ENCODE peak calls at places on chromosomes 1 and 21, in eight cellular contexts. O is putamen; C is kidney epithelial cell; T is OCI-LY7; N is stromal cell of bone marrow; F is left kidney; Q is H7; U is stimulated activated naive CD4-positive, alpha-beta T cell. E is an unnamed sample.

GRCh38 chr1:227934476-227935313 is 13.0 kb downstream of the WNT9A start:
- DNase-seq in T (no peak), Q (no peak), F (no peak), N (peak), O (no peak), U (no peak), C (peak), E (no peak)

GRCh38 chr1:233304489-233305102 is 9.1 kb upstream of the PCNX2 start:
- DNase-seq in C (no peak), U (peak), O (no peak), Q (no peak), T (peak), F (peak), N (peak), E (no peak)

GRCh38 chr1:119783354-119784126 is 14.8 kb upstream of the HMGCS2 start:
- DNase-seq in T (no peak), N (no peak), O (no peak), U (no peak), F (no peak), Q (no peak), C (no peak), E (no peak)

GRCh38 chr1:211613108-211613947 is 34.4 kb upstream of the SLC30A1 start:
- DNase-seq in F (peak), U (no peak), Q (no peak), N (peak), T (no peak), O (no peak), C (peak), E (no peak)

GRCh38 chr1:54014009-54014629 is 3.9 kb downstream of the LDLRAD1 start:
- DNase-seq in O (no peak), N (no peak), C (no peak), T (no peak), F (peak), Q (peak), U (no peak), E (peak)

GRCh38 chr1:117367769-117368059 is 465 bp downstream of the MAN1A2 start:
- DNase-seq in U (no peak), N (no peak), Q (peak), F (no peak), O (no peak), C (no peak), T (peak), E (peak)

GRCh38 chr1:58786184-58786926 is 2.5 kb upstream of the JUN start:
- DNase-seq in C (no peak), N (peak), U (no peak), Q (no peak), F (no peak), T (no peak), O (no peak), E (no peak)

GRCh38 chr1:230126529-230127104 is 59.6 kb downstream of the GALNT2 start:
- DNase-seq in U (no peak), T (no peak), N (no peak), O (no peak), F (no peak), Q (peak), C (no peak), E (peak)

GRCh38 chr1:201917362-201918033 is 28.8 kb downstream of the SHISA4 start:
- DNase-seq in U (no peak), C (no peak), O (no peak), N (peak), T (no peak), F (no peak), Q (peak), E (no peak)

GRCh38 chr1:115331531-115332331 is 6.3 kb downstream of the NGF start:
- DNase-seq in T (no peak), F (no peak), N (no peak), U (no peak), C (no peak), O (no peak), Q (no peak), E (no peak)

GRCh38 chr21:35303085-35303484 is 254.0 kb upstream of the RUNX1 start:
- DNase-seq in U (no peak), N (peak), T (no peak), F (no peak), C (no peak), Q (no peak), O (no peak), E (no peak)

GRCh38 chr1:187838335-187839293 is 1009.9 kb downstream of the PLA2G4A start:
- DNase-seq in T (no peak), U (no peak), Q (no peak), N (no peak), O (no peak), C (no peak), F (no peak), E (no peak)

GRCh38 chr1:227759345-227760300 is 24.4 kb downstream of the SNAP47 start:
- DNase-seq in F (peak), T (no peak), O (no peak), U (no peak), N (peak), C (peak), Q (no peak), E (no peak)

GRCh38 chr1:23825762-23826522 is 713 bp upstream of the HMGCL start:
- DNase-seq in U (peak), C (no peak), F (no peak), O (no peak), Q (no peak), N (no peak), T (no peak), E (no peak)

GRCh38 chr1:156797212-156797871 is 19.3 kb downstream of the SH2D2A start:
- DNase-seq in T (peak), F (peak), O (peak), N (no peak), Q (peak), U (peak), C (no peak), E (peak)

GRCh38 chr1:228299901-228300300 is 92.1 kb downstream of the OBSCN start:
- DNase-seq in C (no peak), F (no peak), T (no peak), O (no peak), N (no peak), U (no peak), Q (no peak), E (no peak)

GRCh38 chr1:41558761-41559171 is 74.3 kb upstream of the EDN2 start:
- DNase-seq in Q (no peak), O (no peak), N (no peak), T (no peak), F (no peak), U (no peak), C (no peak), E (no peak)

GRCh38 chr1:168179411-168180147 is 817 bp downstream of the TIPRL start:
- DNase-seq in C (no peak), Q (peak), U (no peak), O (peak), N (no peak), F (peak), T (peak), E (peak)

GRCh38 chr1:107821340-107821739 is 143.6 kb downstream of the VAV3 start:
- DNase-seq in N (no peak), T (no peak), Q (no peak), F (no peak), C (no peak), U (no peak), O (no peak), E (no peak)

GRCh38 chr1:85398391-85399064 is 66.4 kb downstream of the DDAH1 start:
- DNase-seq in N (peak), T (no peak), F (no peak), C (peak), U (no peak), Q (no peak), O (no peak), E (no peak)

GRCh38 chr1:152344463-152344862 is 15.3 kb downstream of the FLG2 start:
- DNase-seq in O (no peak), C (no peak), U (no peak), Q (no peak), F (no peak), N (no peak), T (no peak), E (no peak)

GRCh38 chr21:42445311-42445710 is 41.6 kb downstream of the UBASH3A start:
- DNase-seq in Q (no peak), U (no peak), C (no peak), O (no peak), T (no peak), N (no peak), F (no peak), E (no peak)

E was measured in DND-41.